ENCODE peak calls at places on chromosome X, in eight cellular contexts. T, S, L, V, I, Q, D and K are unnamed samples.

GRCh38 chrX:12825801-12826200 is 34.6 kb downstream of the PRPS2 start:
- DNase-seq in Q (peak), T (no peak), L (peak), S (no peak), D (no peak), V (no peak), I (peak), K (peak)

GRCh38 chrX:103629295-103630170 is 758 bp downstream of the TCEAL1 start:
- DNase-seq in L (no peak), Q (peak), D (peak), S (peak), V (peak), I (no peak), T (peak), K (peak)

GRCh38 chrX:72381439-72382198 is 75.9 kb upstream of the CITED1 start:
- DNase-seq in D (no peak), T (no peak), L (no peak), S (no peak), I (no peak), Q (no peak), V (no peak), K (no peak)

GRCh38 chrX:84064164-84064563 is 123.8 kb downstream of the RPS6KA6 start:
- DNase-seq in S (no peak), V (no peak), Q (peak), T (no peak), D (peak), L (no peak), I (no peak), K (no peak)

GRCh38 chrX:74450803-74451449 is 29.6 kb downstream of the SLC16A2 start:
- DNase-seq in V (no peak), S (peak), T (no peak), L (peak), D (peak), I (peak), Q (peak), K (peak)

GRCh38 chrX:57267308-57267707 is 19.2 kb upstream of the FAAH2 start:
- DNase-seq in S (no peak), Q (no peak), T (no peak), V (no peak), D (no peak), L (no peak), I (no peak), K (no peak)

GRCh38 chrX:54043084-54043483 is 1.2 kb downstream of the PHF8 start:
- DNase-seq in D (no peak), T (peak), I (no peak), V (no peak), L (no peak), S (no peak), Q (no peak), K (no peak)

GRCh38 chrX:31333181-31333831 is 261.5 kb upstream of the FTHL17 start:
- DNase-seq in L (peak), Q (peak), D (peak), T (no peak), I (peak), S (no peak), V (no peak), K (peak)

GRCh38 chrX:70398899-70399298 is 24.2 kb upstream of the GDPD2 start:
- DNase-seq in I (no peak), Q (peak), S (no peak), V (no peak), T (no peak), L (no peak), D (peak), K (peak)

GRCh38 chrX:129577877-129578276 is 37.8 kb downstream of the OCRL start:
- DNase-seq in T (no peak), L (no peak), I (no peak), Q (no peak), S (no peak), D (no peak), V (no peak), K (no peak)

GRCh38 chrX:154534526-154535322 is 11.9 kb downstream of the G6PD start:
- DNase-seq in I (peak), S (peak), T (peak), D (peak), V (peak), L (no peak), Q (peak), K (peak)

GRCh38 chrX:30023451-30023850 is 191.9 kb upstream of the MAGEB2 start:
- DNase-seq in T (no peak), Q (no peak), D (no peak), S (no peak), V (no peak), L (no peak), I (no peak), K (no peak)

GRCh38 chrX:106932960-106933537 is 12.8 kb downstream of the CLDN2 start:
- DNase-seq in Q (peak), T (no peak), D (peak), S (peak), L (no peak), I (no peak), V (no peak), K (no peak)

DNA sequence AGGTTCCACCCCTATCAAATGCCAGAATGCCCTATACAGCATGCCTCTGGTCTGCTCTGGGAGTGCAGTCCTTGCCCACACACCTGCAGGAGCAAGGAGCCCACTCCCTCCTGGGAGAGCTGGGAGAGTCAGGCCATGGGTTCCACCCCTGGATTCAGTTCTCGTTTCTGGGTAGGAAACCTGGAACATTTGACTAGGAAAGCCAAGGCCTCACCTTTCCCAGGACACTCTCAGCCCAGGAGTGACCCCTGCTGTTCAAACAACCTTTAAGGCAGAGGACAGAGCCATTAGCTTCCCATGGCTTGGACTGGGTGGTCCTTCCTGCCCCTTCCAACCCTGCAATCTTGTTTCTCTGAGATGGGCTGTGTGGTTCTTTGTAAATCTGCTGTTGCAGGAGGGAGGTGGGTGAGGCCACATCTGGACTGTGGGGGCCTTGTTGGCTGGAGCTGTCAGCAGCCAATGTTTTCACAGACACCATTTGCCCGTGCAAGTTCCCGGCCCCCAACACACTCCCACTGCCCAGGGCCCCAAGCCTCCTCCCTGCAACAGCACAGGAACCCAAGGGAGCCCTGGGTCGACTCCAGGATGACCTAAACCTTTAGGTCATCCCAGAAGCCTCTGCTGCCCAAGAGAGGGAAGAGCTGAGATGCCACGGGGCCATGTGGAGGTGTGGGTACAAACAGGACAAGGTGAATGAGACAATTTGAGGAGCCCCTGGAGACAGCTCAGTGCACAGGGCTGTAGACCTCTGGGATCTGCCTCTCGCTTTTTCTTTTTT is 104.4 kb downstream of the PJA1 start:
- DNase-seq in L (no peak), D (peak), Q (peak), I (peak), S (peak), T (no peak), V (peak), K (peak)
- TF ChIP-seq CTCF in L (peak), D (peak), Q (peak), I (no peak), S (peak), T (no peak), V (no peak), K (peak)

DNA sequence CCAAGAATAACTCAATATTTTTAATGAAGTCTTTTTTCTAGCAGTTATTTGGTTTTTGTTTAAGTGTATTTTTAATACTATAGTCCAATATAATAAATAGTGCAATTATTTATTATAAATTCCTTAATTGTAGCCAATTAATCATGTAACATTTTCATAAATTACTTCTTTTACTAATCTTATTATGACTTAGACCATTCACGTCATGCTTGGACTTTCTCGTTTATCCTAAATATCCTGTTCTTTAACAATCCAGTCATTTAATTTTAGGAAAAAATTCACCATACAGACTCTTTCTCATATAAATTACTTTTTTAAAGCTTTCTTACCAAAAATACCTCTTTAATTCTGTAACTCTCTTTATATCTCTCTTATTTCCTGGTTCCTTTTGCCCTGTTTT is 350.1 kb downstream of the AR start:
- DNase-seq in T (no peak), D (peak), S (no peak), I (no peak), V (no peak), Q (peak), L (no peak), K (peak)
- TF ChIP-seq CTCF in T (no peak), D (no peak), S (no peak), I (no peak), V (no peak), Q (no peak), L (no peak), K (no peak)

DNA sequence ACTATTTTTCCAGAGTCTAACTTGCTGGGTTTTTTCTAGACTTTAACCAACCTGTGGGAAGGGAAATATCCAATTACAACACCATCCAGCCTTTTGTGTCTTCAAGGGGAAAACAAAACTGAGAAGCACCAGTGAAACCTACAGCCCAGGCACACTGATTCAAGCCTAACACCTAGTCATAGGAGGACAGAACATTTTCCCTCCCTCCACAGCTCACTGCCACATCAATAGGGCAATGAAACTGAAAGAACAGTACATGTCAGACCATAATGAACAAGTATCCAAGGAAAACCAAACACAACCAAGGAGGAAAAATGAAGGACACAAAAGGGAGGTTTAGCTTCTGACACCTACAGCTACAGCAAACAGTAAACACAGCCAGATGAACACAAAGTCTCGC is 17.6 kb downstream of the MAGEA8 start:
- DNase-seq in V (no peak), D (no peak), Q (no peak), L (no peak), I (no peak), S (no peak), T (no peak), K (no peak)
- TF ChIP-seq CTCF in V (no peak), D (no peak), Q (no peak), L (no peak), I (no peak), S (no peak), T (no peak), K (no peak)

GRCh38 chrX:69221239-69222102 is 56.2 kb upstream of the PJA1 start:
- DNase-seq in V (no peak), Q (no peak), T (no peak), S (no peak), I (no peak), L (no peak), D (no peak), K (no peak)

GRCh38 chrX:69226459-69227158 is 61.4 kb upstream of the PJA1 start:
- DNase-seq in T (no peak), I (no peak), Q (no peak), S (no peak), V (no peak), D (no peak), L (no peak), K (no peak)

GRCh38 chrX:69218407-69218806 is 53.2 kb upstream of the PJA1 start:
- DNase-seq in V (no peak), L (no peak), I (no peak), S (no peak), T (no peak), Q (peak), D (no peak), K (no peak)

GRCh38 chrX:69216911-69217310 is 51.7 kb upstream of the PJA1 start:
- DNase-seq in Q (no peak), L (no peak), I (no peak), S (no peak), V (peak), D (no peak), T (no peak), K (no peak)

DNA sequence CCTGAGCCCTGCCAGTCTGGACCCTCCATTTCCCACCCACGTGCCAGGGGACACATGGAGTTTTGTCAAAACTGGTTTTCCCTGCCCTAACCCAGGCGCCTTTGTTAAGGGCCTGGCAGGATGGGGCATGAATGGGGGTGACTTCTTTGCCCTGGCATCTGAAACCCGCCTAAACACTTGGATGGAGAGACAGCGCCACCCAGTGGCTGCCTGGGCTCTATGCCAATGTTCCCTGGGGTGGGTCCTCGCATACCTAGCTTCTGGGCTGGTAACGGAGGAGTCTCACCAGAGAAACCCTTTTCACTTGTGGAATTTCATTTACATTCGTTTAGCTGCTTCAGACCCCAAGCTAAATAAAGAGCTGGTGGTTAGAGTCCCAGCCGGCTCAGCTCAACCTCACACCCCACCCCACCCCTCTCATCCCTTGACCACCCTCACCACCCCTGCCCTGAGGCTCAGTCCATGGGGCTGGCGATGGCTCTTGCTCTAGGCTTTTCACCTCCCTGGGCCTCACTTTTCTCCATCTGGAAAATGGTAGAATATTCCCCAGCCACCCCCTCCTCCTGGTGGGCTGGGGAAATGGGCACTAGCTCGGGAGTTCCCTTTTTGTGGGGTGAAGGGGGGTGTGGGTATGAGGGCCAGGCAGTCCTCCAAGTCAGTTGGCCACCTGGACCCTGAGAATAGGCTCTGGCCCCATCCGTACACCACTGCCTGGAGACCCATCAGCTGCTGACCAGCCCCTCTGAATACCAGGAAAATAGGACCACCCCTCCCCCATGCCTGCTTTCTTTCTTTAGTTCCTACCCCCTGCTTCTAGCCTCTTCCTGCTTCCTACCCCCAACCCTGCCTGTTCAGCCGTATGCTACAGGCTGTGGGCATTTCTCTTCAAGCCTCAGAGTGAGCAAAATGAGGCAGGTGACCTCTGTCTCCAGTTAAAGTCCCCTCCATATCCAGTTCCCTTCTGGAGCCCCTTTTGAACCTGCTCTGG is 57.1 kb upstream of the PJA1 start:
- DNase-seq in V (peak), D (peak), I (peak), S (peak), L (peak), Q (peak), T (peak), K (peak)
- TF ChIP-seq CTCF in V (peak), D (peak), I (peak), S (peak), L (peak), Q (peak), T (peak), K (peak)

DNA sequence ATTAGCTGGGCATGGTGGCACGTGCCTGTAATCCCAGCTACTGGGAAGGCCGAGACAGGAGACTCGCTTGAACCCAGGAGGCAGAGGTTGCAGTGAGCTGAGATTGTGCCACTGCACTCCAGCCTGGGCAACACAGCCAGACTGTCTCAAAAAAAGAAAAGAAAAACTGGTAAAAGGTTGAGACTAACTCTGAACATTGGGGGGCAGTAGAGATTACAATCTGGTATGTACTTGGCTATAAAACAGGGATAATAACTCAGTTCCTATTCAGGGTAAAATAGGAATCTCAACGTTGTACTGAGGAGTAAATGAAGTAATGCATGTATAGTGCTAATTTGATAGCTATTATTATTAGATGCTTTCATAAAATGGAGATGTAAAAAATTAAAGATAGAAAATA is 12.5 kb upstream of the KLF8 start:
- DNase-seq in I (no peak), Q (peak), S (no peak), L (no peak), D (peak), T (no peak), V (no peak), K (no peak)
- TF ChIP-seq CTCF in I (no peak), Q (no peak), S (peak), L (peak), D (peak), T (no peak), V (no peak), K (no peak)

GRCh38 chrX:136577562-136577961 is 45.5 kb downstream of the VGLL1 start:
- DNase-seq in L (no peak), Q (peak), T (peak), D (peak), V (peak), S (peak), I (peak), K (peak)
- TF ChIP-seq CTCF in L (peak), Q (peak), T (peak), D (peak), V (peak), S (peak), I (peak), K (peak)

DNA sequence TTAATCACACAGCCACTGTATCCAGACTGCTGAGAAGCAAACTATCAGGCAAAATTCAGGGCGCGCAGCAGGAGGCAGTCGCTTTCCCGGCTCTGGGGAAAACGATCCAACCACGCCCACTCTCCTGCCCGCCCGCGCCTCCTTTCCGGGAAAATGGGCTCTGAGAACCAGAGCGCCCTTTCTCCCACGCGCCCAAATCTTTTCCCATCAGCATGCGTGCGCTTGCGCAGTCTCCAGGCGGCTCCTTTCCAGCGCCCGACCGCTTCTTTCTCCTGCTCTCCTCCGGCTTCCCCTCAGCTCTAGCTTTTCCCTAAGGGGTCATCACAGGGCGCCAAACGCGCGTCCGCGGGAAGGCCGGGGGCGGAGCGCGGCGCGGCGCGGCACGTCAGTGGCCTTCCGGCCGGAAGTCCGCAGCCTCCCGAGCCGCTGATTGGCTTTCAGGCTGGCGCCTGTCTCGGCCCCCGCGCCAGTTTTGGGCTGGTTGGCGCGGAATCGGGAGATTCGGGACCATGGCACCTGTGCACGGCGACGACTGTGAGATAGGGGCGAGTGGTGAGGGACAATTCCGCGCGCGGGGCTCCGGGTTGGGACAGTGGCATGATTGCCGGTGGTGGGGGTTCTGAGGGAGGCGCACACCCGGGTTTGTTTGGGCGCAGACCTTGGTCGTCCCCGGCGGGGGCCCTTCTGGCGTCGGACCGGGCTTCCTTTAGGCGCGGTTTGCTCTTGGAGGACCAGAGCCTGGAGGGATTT is at the start of gene POLA1:
- DNase-seq in V (peak), T (peak), I (peak), D (peak), Q (peak), L (peak), S (peak), K (peak)
- TF ChIP-seq CTCF in V (no peak), T (no peak), I (peak), D (no peak), Q (peak), L (peak), S (peak), K (no peak)